ENCODE peak calls at places on chromosomes 5 and 9, in seven cellular contexts. One of them, this sample, is unnamed.

GRCh38 chr5:66744040-66744439 is 147.8 kb downstream of the MAST4 start:
- DNase-seq in GM12878: no peak
- DNase-seq in H1: no peak
- DNase-seq in K562: no peak
- DNase-seq in HCT116: no peak
- DNase-seq in SK-N-SH: no peak
- DNase-seq in HepG2: no peak
- DNase-seq in this sample: no peak

GRCh38 chr5:38532165-38532669 is 24.2 kb downstream of the LIFR start:
- DNase-seq in SK-N-SH: no peak
- DNase-seq in HCT116: no peak
- DNase-seq in K562: no peak
- DNase-seq in H1: no peak
- DNase-seq in HepG2: no peak
- DNase-seq in GM12878: no peak
- DNase-seq in this sample: no peak

GRCh38 chr9:34333836-34334235 is 4.5 kb downstream of the NUDT2 start:
- DNase-seq in K562: no peak
- DNase-seq in HepG2: no peak
- DNase-seq in SK-N-SH: no peak
- DNase-seq in GM12878: no peak
- DNase-seq in H1: no peak
- DNase-seq in HCT116: no peak
- DNase-seq in this sample: no peak

GRCh38 chr9:29555452-29555851 is 1982.2 kb upstream of the C9orf72 start:
- DNase-seq in GM12878: no peak
- DNase-seq in SK-N-SH: no peak
- DNase-seq in HCT116: no peak
- DNase-seq in K562: no peak
- DNase-seq in HepG2: no peak
- DNase-seq in H1: no peak
- DNase-seq in this sample: no peak

GRCh38 chr9:121607434-121608248 is 43.8 kb upstream of the DAB2IP start:
- DNase-seq in HepG2: peak; percentile 65
- DNase-seq in HCT116: peak; percentile 24
- DNase-seq in SK-N-SH: peak; percentile 75
- DNase-seq in K562: no peak
- DNase-seq in H1: no peak
- DNase-seq in GM12878: no peak
- DNase-seq in this sample: no peak

GRCh38 chr5:140725799-140726471 is 25.7 kb downstream of the ZMAT2 start:
- DNase-seq in K562: peak; percentile 89
- DNase-seq in HCT116: peak; percentile 96
- DNase-seq in HepG2: peak; percentile 92
- DNase-seq in SK-N-SH: peak; percentile 62
- DNase-seq in GM12878: peak; percentile 81
- DNase-seq in H1: peak; percentile 71
- DNase-seq in this sample: peak; percentile 93

GRCh38 chr9:5578698-5579085 is 50.2 kb upstream of the RIC1 start:
- DNase-seq in GM12878: no peak
- DNase-seq in SK-N-SH: no peak
- DNase-seq in K562: no peak
- DNase-seq in H1: no peak
- DNase-seq in HepG2: no peak
- DNase-seq in HCT116: no peak
- DNase-seq in this sample: no peak

GRCh38 chr5:137932800-137933199 is 43.5 kb downstream of the PKD2L2 start:
- DNase-seq in GM12878: no peak
- DNase-seq in HCT116: no peak
- DNase-seq in HepG2: no peak
- DNase-seq in K562: no peak
- DNase-seq in H1: no peak
- DNase-seq in SK-N-SH: no peak
- DNase-seq in this sample: no peak

GRCh38 chr9:74132986-74133385 is 364.1 kb upstream of the RORB start:
- DNase-seq in GM12878: no peak
- DNase-seq in SK-N-SH: no peak
- DNase-seq in HCT116: no peak
- DNase-seq in HepG2: no peak
- DNase-seq in K562: no peak
- DNase-seq in H1: peak; percentile 54
- DNase-seq in this sample: no peak

GRCh38 chr9:132210472-132211145 is 48.8 kb downstream of the NTNG2 start:
- DNase-seq in HepG2: no peak
- DNase-seq in K562: no peak
- DNase-seq in GM12878: no peak
- DNase-seq in SK-N-SH: no peak
- DNase-seq in HCT116: no peak
- DNase-seq in H1: no peak
- DNase-seq in this sample: no peak

GRCh38 chr9:13174906-13175639 is 104.4 kb downstream of the MPDZ start:
- DNase-seq in GM12878: no peak
- DNase-seq in SK-N-SH: no peak
- DNase-seq in HepG2: no peak
- DNase-seq in K562: no peak
- DNase-seq in HCT116: no peak
- DNase-seq in H1: no peak
- DNase-seq in this sample: no peak

GRCh38 chr9:105278751-105279150 is 34.3 kb downstream of the SLC44A1 start:
- DNase-seq in K562: no peak
- DNase-seq in SK-N-SH: no peak
- DNase-seq in H1: no peak
- DNase-seq in HepG2: no peak
- DNase-seq in GM12878: no peak
- DNase-seq in HCT116: no peak
- DNase-seq in this sample: no peak

GRCh38 chr5:122332589-122333555 is 20.8 kb downstream of the SNCAIP start:
- DNase-seq in GM12878: no peak
- DNase-seq in HCT116: no peak
- DNase-seq in HepG2: no peak
- DNase-seq in H1: no peak
- DNase-seq in K562: no peak
- DNase-seq in SK-N-SH: no peak
- DNase-seq in this sample: no peak

GRCh38 chr9:31089822-31090221 is 1294.6 kb upstream of the ACO1 start:
- DNase-seq in HCT116: no peak
- DNase-seq in H1: no peak
- DNase-seq in SK-N-SH: no peak
- DNase-seq in HepG2: no peak
- DNase-seq in K562: no peak
- DNase-seq in GM12878: no peak
- DNase-seq in this sample: no peak

GRCh38 chr9:108517591-108518365 is 338.0 kb downstream of the ACTL7B start:
- DNase-seq in H1: no peak
- DNase-seq in SK-N-SH: no peak
- DNase-seq in HepG2: no peak
- DNase-seq in K562: no peak
- DNase-seq in HCT116: no peak
- DNase-seq in GM12878: no peak
- DNase-seq in this sample: no peak

GRCh38 chr5:149561848-149562247 is 10.6 kb upstream of the CSNK1A1 start:
- DNase-seq in SK-N-SH: peak; percentile 50
- DNase-seq in H1: no peak
- DNase-seq in HCT116: peak; percentile 95
- DNase-seq in K562: peak; percentile 36
- DNase-seq in GM12878: no peak
- DNase-seq in HepG2: peak; percentile 36
- DNase-seq in this sample: no peak

GRCh38 chr9:110031511-110032173 is 176.3 kb downstream of the C9orf152 start:
- DNase-seq in HCT116: no peak
- DNase-seq in K562: no peak
- DNase-seq in SK-N-SH: no peak
- DNase-seq in HepG2: no peak
- DNase-seq in H1: no peak
- DNase-seq in GM12878: no peak
- DNase-seq in this sample: no peak

GRCh38 chr5:81657386-81657785 is 93.5 kb downstream of the SSBP2 start:
- DNase-seq in HepG2: no peak
- DNase-seq in H1: no peak
- DNase-seq in K562: no peak
- DNase-seq in GM12878: no peak
- DNase-seq in SK-N-SH: peak; percentile 28
- DNase-seq in HCT116: no peak
- DNase-seq in this sample: peak; percentile 78

GRCh38 chr9:17802249-17802857 is 223.5 kb downstream of the SH3GL2 start:
- DNase-seq in H1: no peak
- DNase-seq in HCT116: no peak
- DNase-seq in HepG2: no peak
- DNase-seq in K562: no peak
- DNase-seq in GM12878: no peak
- DNase-seq in SK-N-SH: peak; percentile 10
- DNase-seq in this sample: no peak

GRCh38 chr9:93305497-93306020 is 121.6 kb downstream of the WNK2 start:
- DNase-seq in HCT116: no peak
- DNase-seq in SK-N-SH: peak; percentile 21
- DNase-seq in HepG2: no peak
- DNase-seq in K562: no peak
- DNase-seq in GM12878: no peak
- DNase-seq in H1: no peak
- DNase-seq in this sample: no peak

GRCh38 chr9:138009456-138010273 is 132.1 kb downstream of the CACNA1B start:
- DNase-seq in GM12878: no peak
- DNase-seq in K562: peak; percentile 3
- DNase-seq in SK-N-SH: no peak
- DNase-seq in H1: no peak
- DNase-seq in HepG2: no peak
- DNase-seq in HCT116: no peak
- DNase-seq in this sample: no peak

DNA sequence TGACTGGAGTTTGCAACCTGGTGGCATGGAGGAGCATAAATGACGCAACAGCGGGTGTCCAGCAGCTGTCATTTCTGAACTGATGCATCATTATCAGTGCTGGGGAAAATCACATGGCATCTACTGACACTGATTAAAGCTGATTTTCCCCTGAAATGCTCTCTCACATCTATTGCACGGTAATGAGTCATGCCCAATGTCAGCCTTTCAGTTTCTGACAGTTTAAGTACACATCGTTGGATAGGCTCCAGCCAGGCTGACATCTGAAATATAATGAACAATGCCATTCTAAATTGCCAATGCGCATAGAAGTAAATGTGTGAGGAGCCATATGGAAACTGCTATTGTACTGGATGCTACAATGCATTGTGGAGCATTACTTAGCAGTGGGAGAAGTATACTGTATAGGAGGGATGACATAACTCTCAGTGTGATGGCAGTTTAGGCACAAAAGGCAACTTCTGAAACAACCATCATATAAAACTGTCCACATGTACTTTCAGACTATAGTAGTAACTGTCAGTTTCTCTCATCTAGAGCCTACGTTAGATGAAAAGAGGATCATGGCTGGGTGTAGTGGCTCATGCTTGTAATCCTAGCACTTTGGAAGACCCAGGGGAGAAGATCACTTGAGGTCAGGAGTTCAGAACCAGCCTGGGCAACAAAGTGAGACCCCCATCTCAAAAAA is 389.3 kb upstream of the DMAC1 start:
- DNase-seq in HCT116: no peak
- DNase-seq in HepG2: no peak
- DNase-seq in K562: no peak
- DNase-seq in SK-N-SH: peak; percentile 46
- DNase-seq in GM12878: no peak
- DNase-seq in H1: no peak
- DNase-seq in this sample: no peak
- TF ChIP-seq JUND in HCT116: no peak
- TF ChIP-seq JUND in HepG2: no peak
- TF ChIP-seq JUND in K562: no peak
- TF ChIP-seq JUND in SK-N-SH: peak; percentile 9
- TF ChIP-seq JUND in GM12878: no peak
- TF ChIP-seq JUND in H1: no peak
- TF ChIP-seq JUND in this sample: no peak

GRCh38 chr5:128480158-128480557 is 57.9 kb downstream of the FBN2 start:
- DNase-seq in HCT116: no peak
- DNase-seq in K562: no peak
- DNase-seq in H1: no peak
- DNase-seq in GM12878: no peak
- DNase-seq in SK-N-SH: no peak
- DNase-seq in HepG2: no peak
- DNase-seq in this sample: no peak
- TF ChIP-seq JUND in HCT116: no peak
- TF ChIP-seq JUND in K562: no peak
- TF ChIP-seq JUND in H1: no peak
- TF ChIP-seq JUND in GM12878: no peak
- TF ChIP-seq JUND in SK-N-SH: no peak
- TF ChIP-seq JUND in HepG2: no peak
- TF ChIP-seq JUND in this sample: no peak

DNA sequence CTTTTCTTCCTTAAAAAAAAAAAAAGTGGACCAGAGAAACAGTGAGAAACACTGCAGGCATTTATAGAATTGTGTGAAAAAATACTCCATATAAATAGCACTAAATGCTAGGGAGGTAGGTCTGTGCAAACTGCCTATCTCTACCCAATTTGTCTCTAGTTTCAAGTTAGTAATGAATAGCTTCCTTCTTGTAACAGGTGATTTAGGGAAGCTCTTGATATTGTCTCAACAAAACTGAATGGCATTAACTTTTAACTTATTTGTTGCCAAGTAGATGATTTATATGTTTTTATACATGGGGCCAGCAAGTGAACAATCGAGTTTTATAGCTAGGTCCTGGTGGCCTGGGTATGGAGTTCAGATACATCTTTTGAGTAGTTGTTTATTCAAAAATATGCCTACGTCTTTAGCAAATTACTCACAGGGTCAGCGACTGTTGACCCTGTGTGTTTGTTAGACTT is 283.6 kb downstream of the NR3C1 start:
- DNase-seq in GM12878: no peak
- DNase-seq in SK-N-SH: no peak
- DNase-seq in HepG2: no peak
- DNase-seq in HCT116: no peak
- DNase-seq in H1: no peak
- DNase-seq in K562: no peak
- DNase-seq in this sample: no peak
- TF ChIP-seq JUND in GM12878: no peak
- TF ChIP-seq JUND in SK-N-SH: no peak
- TF ChIP-seq JUND in HepG2: no peak
- TF ChIP-seq JUND in HCT116: no peak
- TF ChIP-seq JUND in H1: no peak
- TF ChIP-seq JUND in K562: no peak
- TF ChIP-seq JUND in this sample: no peak

DNA sequence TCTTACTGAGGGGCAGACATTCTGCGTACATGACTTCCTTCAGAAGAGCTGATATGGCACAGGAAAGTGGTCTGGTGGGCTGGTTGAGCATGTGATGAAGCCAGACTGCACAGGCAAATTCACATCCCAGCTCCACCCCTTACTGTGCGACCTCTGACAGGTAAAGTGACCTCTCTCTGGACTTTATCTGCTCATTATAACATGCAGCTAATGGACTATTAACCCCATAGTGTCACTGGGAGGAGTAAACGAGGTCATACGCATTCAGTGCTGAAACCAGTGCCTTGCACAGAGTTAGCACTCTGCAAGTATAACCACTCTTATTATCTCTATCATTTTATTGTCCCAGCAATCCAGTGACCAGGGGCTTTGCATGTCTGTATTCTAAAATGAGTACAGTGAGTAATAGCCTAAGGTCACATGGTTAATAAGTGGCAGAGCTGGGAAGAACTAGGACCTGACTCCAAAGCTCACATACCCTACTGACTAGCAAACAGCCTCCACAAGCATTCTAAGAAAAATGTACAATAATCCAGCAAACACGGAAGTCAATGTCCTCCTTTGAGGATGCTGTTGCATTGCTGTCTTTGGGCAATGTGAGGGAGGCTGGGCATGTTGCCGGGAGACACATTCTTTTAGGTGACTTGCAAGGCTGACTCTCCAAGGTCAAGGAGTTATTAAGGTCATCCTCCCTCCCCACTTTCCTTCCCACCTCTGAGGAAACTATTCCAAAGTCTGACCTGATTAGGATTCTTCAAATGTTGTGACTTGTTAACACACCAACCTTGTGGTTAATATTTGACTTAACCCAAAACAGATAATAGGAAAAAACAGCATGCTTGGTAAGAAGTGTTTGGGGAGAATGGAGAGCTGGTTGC is 19.0 kb downstream of the GLRX start:
- DNase-seq in SK-N-SH: no peak
- DNase-seq in K562: no peak
- DNase-seq in GM12878: no peak
- DNase-seq in HCT116: no peak
- DNase-seq in HepG2: peak; percentile 84
- DNase-seq in H1: no peak
- DNase-seq in this sample: no peak
- TF ChIP-seq JUND in SK-N-SH: no peak
- TF ChIP-seq JUND in K562: no peak
- TF ChIP-seq JUND in GM12878: no peak
- TF ChIP-seq JUND in HCT116: no peak
- TF ChIP-seq JUND in HepG2: no peak
- TF ChIP-seq JUND in H1: no peak
- TF ChIP-seq JUND in this sample: no peak

This sample was measured in T47D.